ENCODE peak calls at places on chromosomes 2 and 18, in eight cellular contexts. J is GM23248, X is PC-3, P is MM.1S, R is SK-N-SH, Y is hepatocyte, M is GM23338, A is HCT116. E is an unnamed sample. For H3K9me2, the result is how much of the 10 kb centered on the place peaks cover.

GRCh38 chr18:22193466-22193865 is 24.1 kb downstream of the GATA6 start:
- DNase-seq in J (no peak), X (no peak), P (no peak), R (no peak), Y (peak), M (no peak), A (no peak), E (no peak)

GRCh38 chr2:3130444-3130843 is 247.2 kb downstream of the EIPR1 start:
- DNase-seq in J (no peak), X (no peak), P (no peak), R (no peak), Y (no peak), M (no peak), A (no peak), E (no peak)

GRCh38 chr2:393711-394696 is 106.1 kb upstream of the ALKAL2 start:
- DNase-seq in J (peak), X (peak), P (peak), R (no peak), Y (peak), M (peak), A (no peak), E (no peak)

GRCh38 chr2:54672587-54673456 is 50.6 kb upstream of the EML6 start:
- DNase-seq in J (peak), X (peak), P (peak), R (no peak), Y (no peak), M (no peak), A (no peak), E (peak)

GRCh38 chr2:95276244-95276887 is 2.1 kb downstream of the PROM2 start:
- DNase-seq in J (no peak), X (no peak), P (no peak), R (no peak), Y (no peak), M (no peak), A (no peak), E (no peak)

GRCh38 chr2:8003462-8004075 is 678.3 kb upstream of the ID2 start:
- DNase-seq in J (peak), X (no peak), P (no peak), R (peak), Y (peak), M (no peak), A (no peak), E (no peak)

GRCh38 chr2:98896944-98897343 is 39.1 kb downstream of the CRACDL start:
- DNase-seq in J (no peak), X (no peak), P (no peak), R (no peak), Y (no peak), M (no peak), A (no peak), E (no peak)

GRCh38 chr18:6370410-6370809 is 44.3 kb downstream of the L3MBTL4 start:
- DNase-seq in J (no peak), X (no peak), P (no peak), R (peak), Y (no peak), M (no peak), A (no peak), E (no peak)

GRCh38 chr18:43719264-43719795 is 442.0 kb upstream of the SYT4 start:
- DNase-seq in J (no peak), X (peak), P (no peak), R (no peak), Y (peak), M (no peak), A (no peak), E (no peak)

GRCh38 chr2:168666339-168666738 is 136.1 kb upstream of the NOSTRIN start:
- DNase-seq in J (peak), X (peak), P (no peak), R (no peak), Y (no peak), M (no peak), A (no peak), E (no peak)

GRCh38 chr2:25453199-25453903 is 111.6 kb upstream of the DNMT3A start:
- DNase-seq in J (peak), X (no peak), P (peak), R (no peak), Y (peak), M (no peak), A (no peak), E (no peak)

GRCh38 chr18:57930476-57930875 is 113.5 kb upstream of the NEDD4L start:
- DNase-seq in J (no peak), X (no peak), P (no peak), R (no peak), Y (no peak), M (no peak), A (no peak), E (no peak)

DNA sequence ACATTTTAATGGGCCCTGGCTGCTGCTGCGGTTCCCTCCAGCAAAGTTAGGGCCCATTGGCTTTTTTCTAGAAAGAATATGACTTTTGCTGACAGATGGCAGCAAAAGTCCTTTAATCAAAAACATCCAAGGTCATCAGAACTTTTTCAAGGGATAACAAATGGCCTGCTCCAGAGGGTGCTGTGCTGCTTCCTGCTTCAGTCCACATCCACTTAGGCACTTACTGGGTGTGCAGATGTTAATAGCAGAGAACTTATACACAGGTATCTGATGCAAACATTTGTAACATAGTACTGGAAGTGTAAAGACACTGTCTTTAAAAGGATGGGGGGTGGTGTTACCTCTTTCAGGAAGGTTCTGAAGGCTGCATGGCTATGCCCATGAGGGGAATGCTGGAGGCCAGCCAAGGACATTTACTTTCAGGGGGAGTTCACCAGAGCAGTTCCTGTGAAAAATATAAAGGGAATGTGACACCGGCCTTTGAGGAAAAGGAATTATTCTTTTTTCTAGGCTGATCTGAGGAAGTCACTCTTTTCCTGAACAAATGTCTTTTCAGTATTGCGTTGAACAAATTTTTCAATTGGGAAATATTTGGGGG is 5.6 kb downstream of the HOXD8 start:
- DNase-seq in J (peak), X (peak), P (no peak), R (no peak), Y (no peak), M (no peak), A (no peak), E (no peak)
- TF ChIP-seq EZH2phosphoT487 in J (no peak), X (no peak), P (no peak), R (no peak), Y (no peak), M (no peak), A (no peak), E (no peak)

GRCh38 chr2:46329803-46330775 is 32.9 kb downstream of the EPAS1 start:
- DNase-seq in J (peak), X (peak), P (no peak), R (no peak), Y (peak), M (no peak), A (no peak), E (no peak)
- H3K27ac ChIP-seq in J (peak), X (peak), P (no peak), R (peak), Y (peak), M (no peak), A (no peak), E (no peak)

GRCh38 chr2:123513351-123513750 is 511.7 kb upstream of the CNTNAP5 start:
- DNase-seq in J (no peak), X (peak), P (no peak), R (no peak), Y (no peak), M (no peak), A (no peak), E (no peak)
- H3K9me2 ChIP-seq in J (under half), X (under half), P (under half), R (under half), Y (under half), M (under half), A (under half), E (under half)

DNA sequence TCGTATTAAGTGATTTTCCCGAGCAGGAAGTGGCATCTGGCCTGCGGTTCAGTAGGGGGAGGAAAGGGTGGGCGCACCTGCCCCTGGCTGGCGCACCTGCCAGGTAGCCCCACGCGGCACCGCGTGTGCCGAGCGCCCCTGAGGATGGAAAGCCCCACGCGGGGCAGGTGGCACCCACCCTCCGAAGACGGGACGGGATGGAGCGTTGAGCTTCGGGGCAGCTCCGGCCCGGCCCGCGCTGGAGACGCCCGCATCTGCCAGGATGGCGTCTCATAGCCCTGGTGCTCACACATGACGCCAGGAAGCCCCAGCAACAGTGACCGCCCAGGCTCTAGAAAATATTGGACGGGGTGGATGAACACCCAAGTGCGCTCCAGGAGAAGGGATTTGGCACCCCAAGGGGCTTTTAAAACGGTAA is 2.5 kb upstream of the NFATC1 start:
- DNase-seq in J (peak), X (no peak), P (no peak), R (no peak), Y (no peak), M (no peak), A (no peak), E (peak)
- TF ChIP-seq EZH2phosphoT487 in J (no peak), X (no peak), P (no peak), R (no peak), Y (no peak), M (no peak), A (no peak), E (no peak)

DNA sequence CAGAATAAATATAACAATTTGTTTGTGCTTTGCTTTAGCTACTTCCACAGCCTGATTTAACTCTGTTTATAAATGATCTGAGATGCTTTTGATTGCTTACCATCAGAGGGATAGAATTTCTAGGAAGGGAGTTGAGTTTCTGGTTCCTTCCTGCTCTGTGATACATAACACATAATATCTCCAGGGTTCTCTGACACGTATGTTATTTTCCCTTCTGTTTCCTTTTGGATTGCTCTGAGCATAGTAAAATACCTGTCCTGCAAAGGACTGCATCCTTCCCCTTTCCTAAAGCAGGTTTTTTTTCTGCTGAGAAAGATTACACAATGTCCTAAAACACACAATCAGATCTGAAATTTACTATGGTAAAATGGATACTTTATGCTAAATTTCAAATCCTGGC is 76.1 kb downstream of the CABYR start:
- DNase-seq in J (no peak), X (peak), P (no peak), R (no peak), Y (no peak), M (no peak), A (no peak), E (no peak)
- H3K27ac ChIP-seq in J (no peak), X (peak), P (no peak), R (no peak), Y (peak), M (no peak), A (peak), E (no peak)

GRCh38 chr2:224039080-224039769 is at the start of gene SERPINE2:
- DNase-seq in J (peak), X (peak), P (peak), R (peak), Y (peak), M (peak), A (peak), E (no peak)
- H3K9me2 ChIP-seq in J (under half), X (under half), P (under half), R (under half), Y (under half), M (under half), A (under half), E (under half)

DNA sequence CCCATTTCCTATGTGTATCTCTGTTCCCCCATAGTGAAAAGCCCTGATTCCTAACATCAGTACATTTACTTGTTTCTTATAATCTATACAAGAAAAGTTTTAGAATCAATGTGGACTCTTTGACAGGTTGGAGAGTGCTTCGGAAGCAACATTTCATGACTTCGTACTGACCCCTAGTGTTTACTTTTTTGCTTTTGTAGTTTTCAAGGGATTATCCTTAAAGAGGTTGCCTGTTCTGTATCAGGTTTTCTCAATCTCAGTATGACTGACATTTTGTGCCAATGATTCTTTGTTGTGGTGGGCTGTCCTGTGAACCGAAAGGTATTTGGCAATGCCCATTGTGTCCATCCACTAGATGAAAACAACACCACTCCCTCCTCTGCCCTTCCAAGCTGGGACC is 43.3 kb upstream of the SERPINB2 start:
- DNase-seq in J (peak), X (peak), P (peak), R (no peak), Y (peak), M (peak), A (peak), E (no peak)
- TF ChIP-seq EZH2phosphoT487 in J (no peak), X (no peak), P (no peak), R (no peak), Y (no peak), M (no peak), A (no peak), E (no peak)

E was measured in OCI-LY7.